ENCODE peak calls at places on chromosome 21, in ten cellular contexts. S is H54; L is stimulated activated CD4-positive, alpha-beta T cell treated with anti-CD3 and anti-CD28 coated beads, Interleukin-12 subunit alpha, Interleukin-12 subunit beta, amount 100 ng/mL, for 4 hours; C is stimulated activated CD8-positive, alpha-beta memory T cell treated with anti-CD3 and anti-CD28 coated beads, Interleukin-4, amount 100 ng/mL, for 4 hours; X is A549; Q is left ventricle myocardium inferior; J is omental fat pad; Z is GDM1; E is GM19239; W is small intestine. H is an unnamed sample.

GRCh38 chr21:42465008-42465878 is 30.8 kb downstream of the RSPH1 start:
- DNase-seq in Z (peak), L (no peak), W (peak), S (no peak), E (no peak), C (no peak), Q (no peak), J (no peak), X (no peak), H (no peak)

GRCh38 chr21:28944296-28944695 is 48.4 kb downstream of the LTN1 start:
- DNase-seq in C (no peak), S (no peak), Q (no peak), X (no peak), W (no peak), L (no peak), E (no peak), J (no peak), Z (no peak), H (no peak)

GRCh38 chr21:46126321-46127238 is 28.7 kb downstream of the COL6A2 start:
- DNase-seq in J (peak), E (no peak), C (no peak), S (no peak), Z (no peak), L (no peak), W (no peak), X (no peak), Q (no peak), H (no peak)

GRCh38 chr21:42187976-42188653 is 30.8 kb upstream of the ABCG1 start:
- DNase-seq in J (no peak), W (peak), S (no peak), E (peak), L (peak), Z (peak), X (no peak), C (peak), Q (no peak), H (peak)

GRCh38 chr21:36297555-36297937 is 22.5 kb upstream of the MORC3 start:
- DNase-seq in X (no peak), J (no peak), L (no peak), Q (no peak), W (no peak), Z (no peak), S (no peak), C (no peak), E (no peak), H (no peak)

GRCh38 chr21:23534833-23535232 is 2072.4 kb downstream of the MRPL39 start:
- DNase-seq in C (no peak), E (no peak), Q (no peak), J (no peak), Z (no peak), S (no peak), X (no peak), W (no peak), L (no peak), H (no peak)

GRCh38 chr21:43289966-43290365 is 121.2 kb downstream of the CRYAA start:
- DNase-seq in L (no peak), E (no peak), C (no peak), Q (peak), S (no peak), W (no peak), X (no peak), Z (no peak), J (no peak), H (no peak)

GRCh38 chr21:28742527-28742926 is 250.2 kb downstream of the LTN1 start:
- DNase-seq in L (no peak), Q (no peak), W (no peak), Z (no peak), S (no peak), X (no peak), J (no peak), E (no peak), C (no peak), H (no peak)

GRCh38 chr21:34195365-34195764 is 122.0 kb downstream of the MRPS6 start:
- DNase-seq in C (no peak), L (no peak), J (no peak), S (no peak), W (no peak), E (no peak), Z (no peak), X (no peak), Q (no peak), H (no peak)

GRCh38 chr21:26067836-26068401 is 102.7 kb downstream of the APP start:
- DNase-seq in E (no peak), Q (no peak), Z (no peak), J (no peak), S (no peak), X (no peak), W (no peak), L (no peak), C (no peak), H (no peak)

GRCh38 chr21:44487831-44488230 is 32.5 kb downstream of the LRRC3 start:
- DNase-seq in X (peak), Z (no peak), W (no peak), E (no peak), Q (no peak), S (peak), L (peak), C (no peak), J (no peak), H (peak)

GRCh38 chr21:43367296-43367695 is 59.6 kb downstream of the SIK1 start:
- DNase-seq in W (no peak), L (no peak), Z (no peak), X (no peak), E (no peak), J (no peak), C (no peak), S (no peak), Q (no peak), H (no peak)

GRCh38 chr21:26070822-26071425 is 99.6 kb downstream of the APP start:
- DNase-seq in Z (no peak), J (no peak), S (no peak), C (no peak), L (peak), E (peak), Q (no peak), W (peak), X (peak), H (peak)

GRCh38 chr21:16264314-16264713 is 534.5 kb downstream of the USP25 start:
- DNase-seq in J (no peak), L (no peak), S (no peak), W (no peak), Z (peak), Q (no peak), C (no peak), X (no peak), E (no peak), H (no peak)

GRCh38 chr21:41766883-41767605 is at the start of gene RIPK4:
- DNase-seq in X (peak), S (no peak), C (peak), L (peak), J (no peak), W (peak), Q (no peak), E (peak), Z (no peak), H (no peak)

GRCh38 chr21:38631676-38632075 is 133.4 kb upstream of the ERG start:
- DNase-seq in C (no peak), E (no peak), S (no peak), X (no peak), W (no peak), L (no peak), J (no peak), Z (no peak), Q (no peak), H (no peak)

GRCh38 chr21:38505654-38506523 is 7.6 kb upstream of the ERG start:
- DNase-seq in Q (no peak), C (no peak), J (no peak), E (peak), L (no peak), Z (peak), S (peak), X (peak), W (peak), H (peak)

GRCh38 chr21:34078915-34079314 is 5.5 kb downstream of the MRPS6 start:
- DNase-seq in Q (no peak), X (no peak), W (peak), J (no peak), C (no peak), E (no peak), L (no peak), Z (no peak), S (no peak), H (no peak)

GRCh38 chr21:42670884-42671283 is 17.5 kb downstream of the PDE9A start:
- DNase-seq in S (no peak), C (no peak), Z (no peak), X (no peak), J (no peak), Q (no peak), W (no peak), L (no peak), E (no peak), H (no peak)

GRCh38 chr21:44353200-44353970 is at the start of gene TRPM2:
- DNase-seq in J (no peak), Q (peak), W (peak), X (no peak), C (no peak), S (no peak), L (no peak), E (peak), Z (peak), H (no peak)

GRCh38 chr21:37863842-37864241 is 52.4 kb downstream of the KCNJ6 start:
- DNase-seq in E (no peak), Z (no peak), C (no peak), J (no peak), Q (no peak), W (no peak), L (no peak), S (no peak), X (no peak), H (no peak)

GRCh38 chr21:34743831-34744230 is 75.0 kb downstream of the CLIC6 start:
- DNase-seq in Q (no peak), E (no peak), X (no peak), L (no peak), S (peak), W (peak), Z (no peak), C (no peak), J (no peak), H (no peak)

GRCh38 chr21:45021428-45022347 is 52.7 kb upstream of the ADARB1 start:
- DNase-seq in S (no peak), X (no peak), W (no peak), E (no peak), Q (no peak), J (no peak), C (no peak), L (no peak), Z (no peak), H (no peak)

GRCh38 chr21:42496839-42497202 is 797 bp upstream of the RSPH1 start:
- DNase-seq in E (no peak), Q (no peak), C (no peak), S (no peak), J (no peak), X (peak), L (no peak), W (no peak), Z (no peak), H (no peak)

GRCh38 chr21:35284199-35284598 is 235.1 kb upstream of the RUNX1 start:
- DNase-seq in C (no peak), J (no peak), E (no peak), Q (peak), W (no peak), S (no peak), L (no peak), Z (no peak), X (no peak), H (no peak)